ENCODE peak calls at places on chromosomes 6 and 20, in nine cellular contexts. One of them, this sample, is unnamed.

GRCh38 chr6:23728707-23729106 is 397.3 kb upstream of the NRSN1 start:
- DNase-seq in prostate gland: peak
- DNase-seq in A549: no peak
- DNase-seq in heart left ventricle: no peak
- DNase-seq in ovary: no peak
- DNase-seq in H1: no peak
- DNase-seq in HCT116: no peak
- DNase-seq in IMR-90: no peak
- DNase-seq in K562: no peak
- DNase-seq in this sample: no peak

GRCh38 chr6:41652876-41653641 is 14.8 kb downstream of the MDFI start:
- DNase-seq in ovary: no peak
- DNase-seq in A549: no peak
- DNase-seq in heart left ventricle: no peak
- DNase-seq in HCT116: no peak
- DNase-seq in IMR-90: peak
- DNase-seq in H1: no peak
- DNase-seq in K562: no peak
- DNase-seq in prostate gland: peak
- DNase-seq in this sample: no peak

GRCh38 chr6:163438940-163439335 is 24.4 kb downstream of the QKI start:
- DNase-seq in K562: peak
- DNase-seq in ovary: no peak
- DNase-seq in HCT116: no peak
- DNase-seq in A549: no peak
- DNase-seq in H1: no peak
- DNase-seq in prostate gland: no peak
- DNase-seq in IMR-90: no peak
- DNase-seq in heart left ventricle: peak
- DNase-seq in this sample: peak

GRCh38 chr6:113287396-113287795 is 569.7 kb upstream of the MARCKS start:
- DNase-seq in ovary: no peak
- DNase-seq in H1: no peak
- DNase-seq in prostate gland: no peak
- DNase-seq in HCT116: no peak
- DNase-seq in K562: no peak
- DNase-seq in IMR-90: no peak
- DNase-seq in heart left ventricle: no peak
- DNase-seq in A549: no peak
- DNase-seq in this sample: no peak

GRCh38 chr20:25273046-25273445 is 25.2 kb downstream of the PYGB start:
- DNase-seq in A549: no peak
- DNase-seq in prostate gland: no peak
- DNase-seq in IMR-90: no peak
- DNase-seq in ovary: peak
- DNase-seq in K562: no peak
- DNase-seq in HCT116: no peak
- DNase-seq in heart left ventricle: peak
- DNase-seq in H1: peak
- DNase-seq in this sample: no peak

GRCh38 chr6:122726649-122727048 is 52.9 kb upstream of the FABP7 start:
- DNase-seq in ovary: no peak
- DNase-seq in K562: peak
- DNase-seq in H1: no peak
- DNase-seq in IMR-90: peak
- DNase-seq in A549: peak
- DNase-seq in heart left ventricle: no peak
- DNase-seq in HCT116: no peak
- DNase-seq in prostate gland: no peak
- DNase-seq in this sample: peak

GRCh38 chr6:4804095-4804494 is 27.9 kb downstream of the CDYL start:
- DNase-seq in A549: peak
- DNase-seq in K562: no peak
- DNase-seq in H1: no peak
- DNase-seq in HCT116: no peak
- DNase-seq in ovary: no peak
- DNase-seq in heart left ventricle: no peak
- DNase-seq in IMR-90: peak
- DNase-seq in prostate gland: no peak
- DNase-seq in this sample: peak

GRCh38 chr6:5190467-5190866 is 70.3 kb downstream of the LYRM4 start:
- DNase-seq in HCT116: no peak
- DNase-seq in prostate gland: no peak
- DNase-seq in ovary: no peak
- DNase-seq in heart left ventricle: no peak
- DNase-seq in A549: peak
- DNase-seq in K562: no peak
- DNase-seq in H1: no peak
- DNase-seq in IMR-90: peak
- DNase-seq in this sample: peak

GRCh38 chr20:11569163-11569562 is 348.5 kb upstream of the BTBD3 start:
- DNase-seq in H1: peak
- DNase-seq in heart left ventricle: no peak
- DNase-seq in A549: peak
- DNase-seq in IMR-90: no peak
- DNase-seq in ovary: no peak
- DNase-seq in K562: no peak
- DNase-seq in HCT116: no peak
- DNase-seq in prostate gland: no peak
- DNase-seq in this sample: no peak

GRCh38 chr6:90080876-90081464 is 186.7 kb downstream of the GJA10 start:
- DNase-seq in K562: no peak
- DNase-seq in heart left ventricle: no peak
- DNase-seq in ovary: no peak
- DNase-seq in IMR-90: no peak
- DNase-seq in H1: no peak
- DNase-seq in HCT116: no peak
- DNase-seq in A549: no peak
- DNase-seq in prostate gland: no peak
- DNase-seq in this sample: no peak

GRCh38 chr6:144265390-144265789 is 19.7 kb upstream of the UTRN start:
- DNase-seq in A549: peak
- DNase-seq in IMR-90: peak
- DNase-seq in H1: no peak
- DNase-seq in prostate gland: no peak
- DNase-seq in HCT116: no peak
- DNase-seq in K562: no peak
- DNase-seq in heart left ventricle: no peak
- DNase-seq in ovary: no peak
- DNase-seq in this sample: peak

GRCh38 chr20:23103284-23104018 is 17.3 kb upstream of the CD93 start:
- DNase-seq in HCT116: no peak
- DNase-seq in prostate gland: no peak
- DNase-seq in heart left ventricle: no peak
- DNase-seq in H1: no peak
- DNase-seq in IMR-90: no peak
- DNase-seq in A549: no peak
- DNase-seq in ovary: no peak
- DNase-seq in K562: no peak
- DNase-seq in this sample: peak

GRCh38 chr20:31670371-31671228 is 32.9 kb downstream of the COX4I2 start:
- DNase-seq in IMR-90: peak
- DNase-seq in K562: no peak
- DNase-seq in heart left ventricle: peak
- DNase-seq in HCT116: no peak
- DNase-seq in A549: no peak
- DNase-seq in ovary: peak
- DNase-seq in prostate gland: peak
- DNase-seq in H1: no peak
- DNase-seq in this sample: no peak

GRCh38 chr6:37454420-37455125 is 21.6 kb downstream of the CMTR1 start:
- DNase-seq in A549: no peak
- DNase-seq in prostate gland: no peak
- DNase-seq in H1: no peak
- DNase-seq in IMR-90: no peak
- DNase-seq in K562: no peak
- DNase-seq in ovary: no peak
- DNase-seq in heart left ventricle: no peak
- DNase-seq in HCT116: no peak
- DNase-seq in this sample: no peak

GRCh38 chr6:37452522-37452921 is 19.5 kb downstream of the CMTR1 start:
- DNase-seq in prostate gland: no peak
- DNase-seq in A549: no peak
- DNase-seq in H1: no peak
- DNase-seq in heart left ventricle: no peak
- DNase-seq in ovary: no peak
- DNase-seq in HCT116: no peak
- DNase-seq in K562: no peak
- DNase-seq in IMR-90: no peak
- DNase-seq in this sample: no peak

GRCh38 chr6:37456816-37457560 is 24.0 kb downstream of the CMTR1 start:
- DNase-seq in ovary: peak
- DNase-seq in A549: no peak
- DNase-seq in H1: no peak
- DNase-seq in IMR-90: peak
- DNase-seq in prostate gland: no peak
- DNase-seq in HCT116: no peak
- DNase-seq in heart left ventricle: no peak
- DNase-seq in K562: no peak
- DNase-seq in this sample: no peak

GRCh38 chr6:37459981-37460800 is 27.2 kb downstream of the CMTR1 start:
- DNase-seq in K562: peak
- DNase-seq in ovary: no peak
- DNase-seq in H1: no peak
- DNase-seq in HCT116: no peak
- DNase-seq in prostate gland: no peak
- DNase-seq in heart left ventricle: no peak
- DNase-seq in A549: no peak
- DNase-seq in IMR-90: no peak
- DNase-seq in this sample: peak

DNA sequence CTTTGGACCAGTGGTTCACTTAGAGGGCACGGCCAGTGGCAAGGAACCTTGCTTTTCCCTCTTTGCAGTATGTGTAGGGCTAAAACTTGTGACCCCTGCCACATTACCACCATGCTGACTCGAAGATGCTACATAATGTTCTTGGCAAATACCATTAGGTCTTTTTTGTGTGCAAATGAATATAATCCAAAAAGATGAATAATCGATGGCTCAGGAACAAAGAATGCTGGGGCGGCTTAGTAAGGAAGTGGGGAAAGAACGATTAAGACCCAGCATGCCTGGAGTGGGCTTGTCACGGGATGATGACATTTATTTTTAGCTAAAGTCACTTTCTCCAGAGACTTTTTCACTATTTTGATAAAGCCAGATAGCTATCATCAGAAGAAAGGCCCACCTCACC is 23.1 kb downstream of the CMTR1 start:
- DNase-seq in heart left ventricle: no peak
- DNase-seq in K562: no peak
- DNase-seq in prostate gland: no peak
- DNase-seq in HCT116: no peak
- DNase-seq in A549: no peak
- DNase-seq in ovary: no peak
- DNase-seq in H1: no peak
- DNase-seq in IMR-90: peak
- DNase-seq in this sample: no peak
- H3K4me3 ChIP-seq in heart left ventricle: no peak
- H3K4me3 ChIP-seq in K562: no peak
- H3K4me3 ChIP-seq in prostate gland: no peak
- H3K4me3 ChIP-seq in HCT116: no peak
- H3K4me3 ChIP-seq in A549: no peak
- H3K4me3 ChIP-seq in ovary: no peak
- H3K4me3 ChIP-seq in H1: no peak
- H3K4me3 ChIP-seq in IMR-90: no peak
- H3K4me3 ChIP-seq in this sample: no peak

DNA sequence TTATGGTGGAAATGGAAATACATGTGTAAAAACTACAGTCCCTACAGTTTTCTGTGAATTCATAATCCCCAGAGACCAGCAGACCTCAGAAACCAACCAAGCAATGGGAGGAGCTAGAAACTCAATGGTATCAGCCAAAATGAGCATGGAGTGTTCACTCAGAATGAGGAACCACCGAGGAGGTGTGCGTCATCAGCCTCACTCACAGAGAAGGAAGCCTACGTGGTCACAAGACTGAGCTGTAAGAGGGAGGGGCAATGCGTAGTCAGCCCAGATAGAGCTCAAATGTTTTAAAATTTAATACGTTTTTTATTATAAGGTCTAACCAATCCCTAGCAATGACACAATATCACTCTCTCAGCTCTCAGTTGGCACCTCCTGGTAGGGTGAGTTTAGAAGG is 17.4 kb downstream of the MYLK4 start:
- DNase-seq in H1: no peak
- DNase-seq in heart left ventricle: peak
- DNase-seq in HCT116: no peak
- DNase-seq in IMR-90: peak
- DNase-seq in prostate gland: no peak
- DNase-seq in K562: peak
- DNase-seq in A549: no peak
- DNase-seq in ovary: no peak
- DNase-seq in this sample: peak
- TF ChIP-seq POLR2A in H1: no peak
- TF ChIP-seq POLR2A in heart left ventricle: no peak
- TF ChIP-seq POLR2A in HCT116: no peak
- TF ChIP-seq POLR2A in IMR-90: no peak
- TF ChIP-seq POLR2A in prostate gland: no peak
- TF ChIP-seq POLR2A in K562: no peak
- TF ChIP-seq POLR2A in A549: no peak
- TF ChIP-seq POLR2A in ovary: no peak
- TF ChIP-seq POLR2A in this sample: no peak

GRCh38 chr6:131183427-131184095 is 48.3 kb downstream of the AKAP7 start:
- DNase-seq in IMR-90: no peak
- DNase-seq in prostate gland: no peak
- DNase-seq in HCT116: no peak
- DNase-seq in K562: no peak
- DNase-seq in H1: no peak
- DNase-seq in A549: no peak
- DNase-seq in heart left ventricle: no peak
- DNase-seq in ovary: no peak
- DNase-seq in this sample: no peak
- H3K4me3 ChIP-seq in IMR-90: no peak
- H3K4me3 ChIP-seq in prostate gland: no peak
- H3K4me3 ChIP-seq in HCT116: no peak
- H3K4me3 ChIP-seq in K562: no peak
- H3K4me3 ChIP-seq in H1: no peak
- H3K4me3 ChIP-seq in A549: no peak
- H3K4me3 ChIP-seq in heart left ventricle: no peak
- H3K4me3 ChIP-seq in ovary: no peak
- H3K4me3 ChIP-seq in this sample: no peak

DNA sequence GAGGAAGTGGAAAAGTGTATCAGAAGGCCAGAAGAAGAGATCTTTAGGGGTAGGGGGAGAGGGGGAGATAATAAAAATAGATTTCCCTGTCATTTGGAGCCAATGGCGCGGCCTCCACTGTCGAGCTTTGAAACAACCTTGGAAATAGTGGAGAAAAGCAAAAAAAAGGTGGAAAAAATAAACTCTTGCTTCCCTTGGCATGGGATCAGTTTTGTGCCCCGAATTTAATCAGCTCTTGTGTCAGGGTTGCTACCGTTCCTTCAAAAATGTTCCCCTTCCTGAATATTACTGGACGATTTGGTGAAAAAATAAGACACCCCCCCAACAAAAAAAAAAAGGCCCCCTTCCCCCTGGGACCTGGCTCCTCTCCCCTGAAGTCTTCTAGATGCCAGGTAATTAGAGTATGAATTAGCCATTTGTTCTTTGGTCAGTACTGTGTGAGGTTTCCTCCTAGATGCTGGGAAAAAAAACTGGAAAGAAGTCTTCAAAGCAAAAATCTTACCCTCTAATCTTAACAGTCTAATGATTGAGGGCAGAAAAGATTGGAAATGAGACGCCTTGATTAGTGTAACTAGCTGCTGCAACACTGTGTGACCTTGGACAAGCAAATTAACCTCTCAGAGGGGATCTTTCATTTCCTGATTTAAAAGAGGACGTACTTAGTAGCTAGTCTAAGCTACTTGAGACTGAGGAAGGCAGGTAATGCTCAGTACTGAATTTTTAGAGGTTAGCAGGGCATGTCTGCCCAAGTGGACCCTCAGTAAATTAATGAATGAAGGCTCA is 872 bp upstream of the RBM39 start:
- DNase-seq in ovary: no peak
- DNase-seq in IMR-90: no peak
- DNase-seq in A549: peak
- DNase-seq in HCT116: no peak
- DNase-seq in K562: no peak
- DNase-seq in prostate gland: no peak
- DNase-seq in heart left ventricle: no peak
- DNase-seq in H1: no peak
- DNase-seq in this sample: peak
- TF ChIP-seq POLR2A in ovary: no peak
- TF ChIP-seq POLR2A in IMR-90: no peak
- TF ChIP-seq POLR2A in A549: no peak
- TF ChIP-seq POLR2A in HCT116: no peak
- TF ChIP-seq POLR2A in K562: no peak
- TF ChIP-seq POLR2A in prostate gland: no peak
- TF ChIP-seq POLR2A in heart left ventricle: no peak
- TF ChIP-seq POLR2A in H1: no peak
- TF ChIP-seq POLR2A in this sample: no peak

This sample was measured in NB4.